ENCODE peak calls at places on chromosomes 2 and 18, in six cellular contexts. T is fibroblast of pulmonary artery, L is HFF-Myc, X is dorsolateral prefrontal cortex, M is GM06990, Z is astrocyte of the cerebellum. F is an unnamed sample.

GRCh38 chr2:222656544-222657446 is 903 bp upstream of the FARSB start:
- DNase-seq in T (no peak), L (no peak), X (no peak), M (no peak), Z (no peak), F (no peak)

GRCh38 chr18:29351171-29351570 is 1174.2 kb upstream of the CDH2 start:
- DNase-seq in T (no peak), L (no peak), X (no peak), M (no peak), Z (no peak), F (no peak)

GRCh38 chr2:63820969-63821368 is 20.7 kb upstream of the UGP2 start:
- DNase-seq in T (no peak), L (no peak), X (no peak), M (no peak), Z (no peak), F (no peak)

GRCh38 chr2:209772316-209772715 is 684 bp downstream of the UNC80 start:
- DNase-seq in T (no peak), L (no peak), X (no peak), M (no peak), Z (no peak), F (no peak)

GRCh38 chr2:240139666-240140393 is 628 bp downstream of the OTOS start:
- DNase-seq in T (no peak), L (no peak), X (peak; percentile 21), M (no peak), Z (no peak), F (no peak)

GRCh38 chr2:60699617-60700016 is 56.5 kb upstream of the PAPOLG start:
- DNase-seq in T (no peak), L (no peak), X (no peak), M (no peak), Z (no peak), F (no peak)

GRCh38 chr2:53508667-53509066 is 258.9 kb upstream of the CHAC2 start:
- DNase-seq in T (no peak), L (no peak), X (no peak), M (no peak), Z (no peak), F (no peak)

GRCh38 chr18:13539050-13539449 is 187.3 kb downstream of the FAM210A start:
- DNase-seq in T (no peak), L (no peak), X (no peak), M (no peak), Z (no peak), F (no peak)

GRCh38 chr2:26580751-26581150 is 60.4 kb downstream of the CIB4 start:
- DNase-seq in T (no peak), L (no peak), X (no peak), M (no peak), Z (no peak), F (no peak)

GRCh38 chr18:12308386-12309100 is 502 bp downstream of the TUBB6 start:
- DNase-seq in T (peak; percentile 92), L (no peak), X (no peak), M (peak; percentile 66), Z (peak; percentile 47), F (no peak)

GRCh38 chr2:43158259-43158880 is 68.0 kb downstream of the ZFP36L2 start:
- DNase-seq in T (peak; percentile 83), L (no peak), X (no peak), M (no peak), Z (no peak), F (no peak)

GRCh38 chr18:43141208-43141607 is 25.7 kb upstream of the RIT2 start:
- DNase-seq in T (no peak), L (no peak), X (no peak), M (no peak), Z (no peak), F (no peak)

GRCh38 chr2:212843409-212844199 is 305.0 kb upstream of the ERBB4 start:
- DNase-seq in T (peak; percentile 89), L (no peak), X (no peak), M (peak; percentile 6), Z (peak; percentile 69), F (peak; percentile 63)

GRCh38 chr18:6146309-6146661 is 251.0 kb upstream of the TMEM200C start:
- DNase-seq in T (no peak), L (no peak), X (no peak), M (no peak), Z (no peak), F (no peak)

GRCh38 chr2:84281510-84281909 is 177.6 kb downstream of the SUCLG1 start:
- DNase-seq in T (no peak), L (no peak), X (no peak), M (no peak), Z (no peak), F (no peak)

GRCh38 chr18:47283476-47283875 is 32.0 kb upstream of the SKOR2 start:
- DNase-seq in T (peak; percentile 24), L (peak; percentile 7), X (no peak), M (no peak), Z (no peak), F (no peak)

GRCh38 chr18:45738660-45739059 is 14.7 kb downstream of the SLC14A1 start:
- DNase-seq in T (no peak), L (no peak), X (no peak), M (no peak), Z (no peak), F (no peak)

GRCh38 chr2:65436169-65436824 is 3.9 kb upstream of the SPRED2 start:
- DNase-seq in T (peak; percentile 96), L (peak; percentile 64), X (peak; percentile 85), M (peak; percentile 91), Z (peak; percentile 78), F (peak; percentile 51)

GRCh38 chr2:142188562-142188961 is 57.7 kb upstream of the LRP1B start:
- DNase-seq in T (no peak), L (no peak), X (no peak), M (no peak), Z (no peak), F (no peak)

GRCh38 chr2:167381349-167381748 is 493.1 kb downstream of the XIRP2 start:
- DNase-seq in T (no peak), L (no peak), X (no peak), M (no peak), Z (no peak), F (no peak)

GRCh38 chr2:43233218-43234212 is 7.1 kb upstream of the ZFP36L2 start:
- DNase-seq in T (no peak), L (no peak), X (no peak), M (no peak), Z (no peak), F (no peak)

GRCh38 chr2:37618326-37618725 is 53.1 kb downstream of the CDC42EP3 start:
- DNase-seq in T (no peak), L (no peak), X (no peak), M (no peak), Z (no peak), F (no peak)

GRCh38 chr2:37617119-37617892 is 54.1 kb downstream of the CDC42EP3 start:
- DNase-seq in T (no peak), L (no peak), X (no peak), M (no peak), Z (no peak), F (no peak)

GRCh38 chr2:37616674-37616999 is 54.8 kb downstream of the CDC42EP3 start:
- DNase-seq in T (peak; percentile 74), L (no peak), X (no peak), M (no peak), Z (no peak), F (no peak)

GRCh38 chr2:37614061-37614802 is 57.2 kb downstream of the CDC42EP3 start:
- DNase-seq in T (peak; percentile 87), L (peak; percentile 72), X (no peak), M (no peak), Z (no peak), F (peak; percentile 20)

DNA sequence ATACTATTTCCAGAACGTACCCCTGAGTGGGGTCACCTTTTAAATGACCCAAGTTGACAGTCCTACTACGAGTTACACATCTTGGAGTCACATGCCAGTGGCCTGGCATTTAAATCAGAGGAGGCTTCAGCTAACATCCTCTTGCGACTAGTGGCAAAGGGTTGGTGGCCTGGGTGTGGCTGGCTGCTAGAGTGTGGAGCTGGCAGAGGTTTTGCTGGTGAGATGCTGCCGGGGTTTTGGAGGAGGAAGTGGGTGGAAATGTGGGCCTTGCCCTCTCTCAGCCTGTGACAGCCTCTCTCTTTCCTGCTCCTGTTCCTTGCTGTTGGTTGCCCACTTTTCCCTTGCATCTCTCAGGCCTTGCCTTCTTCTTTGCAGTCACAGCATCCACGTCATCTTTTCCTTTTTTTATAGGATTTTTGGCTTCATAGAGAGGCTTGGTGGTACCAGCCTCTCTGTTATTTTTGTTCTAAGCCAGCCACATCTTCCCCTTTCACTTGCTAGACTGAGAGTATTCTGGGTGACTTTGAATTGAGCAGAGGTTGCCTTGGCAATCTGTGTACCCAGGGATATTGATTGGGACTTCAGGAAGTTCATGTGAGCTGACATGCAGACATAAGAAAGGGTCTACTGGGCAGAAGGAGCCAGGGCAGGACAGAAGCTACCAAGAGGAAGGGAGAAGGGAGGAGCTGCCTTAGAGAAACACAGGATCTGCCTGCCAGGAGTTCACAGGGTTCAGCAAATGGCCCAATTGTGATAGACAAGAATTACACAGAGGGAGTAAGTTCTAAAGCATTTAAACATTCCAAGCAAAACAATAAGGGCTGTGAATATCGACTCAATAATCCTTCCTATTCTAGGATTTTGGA is 55.4 kb downstream of the CDC42EP3 start:
- DNase-seq in T (no peak), L (no peak), X (no peak), M (no peak), Z (no peak), F (no peak)
- H3K4me3 ChIP-seq in T (no peak overlapping the region), L (no peak overlapping the region), X (no peak overlapping the region), M (no peak overlapping the region), Z (no peak overlapping the region), F (no peak overlapping the region)

GRCh38 chr2:233412405-233412804 is 58.1 kb downstream of the DGKD start:
- DNase-seq in T (no peak), L (no peak), X (no peak), M (no peak), Z (no peak), F (no peak)

GRCh38 chr2:233413046-233413445 is 58.8 kb downstream of the DGKD start:
- DNase-seq in T (peak; percentile 65), L (no peak), X (no peak), M (no peak), Z (no peak), F (no peak)

GRCh38 chr2:233410191-233410760 is 56.0 kb downstream of the DGKD start:
- DNase-seq in T (no peak), L (no peak), X (no peak), M (no peak), Z (no peak), F (no peak)

GRCh38 chr2:233409286-233409991 is 55.1 kb downstream of the DGKD start:
- DNase-seq in T (no peak), L (no peak), X (no peak), M (no peak), Z (no peak), F (no peak)

GRCh38 chr2:233411162-233411561 is 56.9 kb downstream of the DGKD start:
- DNase-seq in T (no peak), L (no peak), X (no peak), M (no peak), Z (no peak), F (no peak)
- H3K4me3 ChIP-seq in T (no peak overlapping the region), L (no peak overlapping the region), X (no peak overlapping the region), M (no peak overlapping the region), Z (no peak overlapping the region), F (no peak overlapping the region)

DNA sequence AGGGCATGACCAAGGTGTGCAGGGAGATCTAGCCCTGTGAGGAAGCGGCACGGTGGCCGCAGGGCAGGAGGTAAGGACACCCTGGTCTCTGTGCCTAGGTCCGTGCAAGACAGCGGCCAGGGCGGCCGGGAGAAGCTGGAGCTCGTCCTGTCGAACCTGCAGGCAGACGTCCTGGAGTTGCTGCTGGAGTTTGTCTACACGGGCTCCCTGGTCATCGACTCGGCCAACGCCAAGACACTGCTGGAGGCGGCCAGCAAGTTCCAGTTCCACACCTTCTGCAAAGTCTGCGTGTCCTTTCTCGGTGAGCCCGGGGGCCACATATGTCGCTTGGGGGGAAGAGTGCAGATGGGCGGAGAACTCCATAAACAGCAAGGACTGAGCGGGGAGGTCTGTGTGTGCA is 235.3 kb downstream of the ATAD2B start:
- DNase-seq in T (no peak), L (no peak), X (no peak), M (no peak), Z (no peak), F (no peak)
- H3K4me3 ChIP-seq in T (no peak overlapping the region), L (no peak overlapping the region), X (no peak overlapping the region), M (no peak overlapping the region), Z (no peak overlapping the region), F (no peak overlapping the region)

GRCh38 chr18:2927745-2928144 is 80.9 kb downstream of the EMILIN2 start:
- DNase-seq in T (no peak), L (no peak), X (no peak), M (no peak), Z (no peak), F (no peak)
- H3K4me3 ChIP-seq in T (no peak overlapping the region), L (no peak overlapping the region), X (no peak overlapping the region), M (no peak overlapping the region), Z (no peak overlapping the region), F (no peak overlapping the region)